ENCODE peak calls at places on chromosomes 6 and 20, in five cellular contexts. E is Peyer's patch; F is activated CD4-positive, alpha-beta T cell treated with anti-CD3 and anti-CD28 coated beads for 24 hours; H is NCI-H774; D is osteocyte. V is an unnamed sample.

GRCh38 chr6:57193177-57193576 is 21.1 kb downstream of the BAG2 start:
- DNase-seq in E (no peak), F (no peak), H (no peak), D (no peak), V (no peak)

GRCh38 chr6:46526607-46527006 is 35.4 kb upstream of the RCAN2 start:
- DNase-seq in E (no peak), F (no peak), H (no peak), D (no peak), V (no peak)

GRCh38 chr6:132490024-132490423 is 22.9 kb downstream of the STX7 start:
- DNase-seq in E (no peak), F (no peak), H (no peak), D (no peak), V (no peak)

GRCh38 chr6:90044182-90044832 is 150.0 kb downstream of the GJA10 start:
- DNase-seq in E (no peak), F (no peak), H (no peak), D (no peak), V (no peak)

GRCh38 chr20:37990571-37991151 is 42.6 kb downstream of the TTI1 start:
- DNase-seq in E (no peak), F (peak; percentile 19), H (no peak), D (no peak), V (peak; percentile 60)

GRCh38 chr20:20603339-20603990 is 109.0 kb downstream of the RALGAPA2 start:
- DNase-seq in E (no peak), F (no peak), H (peak; percentile 7), D (no peak), V (no peak)

GRCh38 chr20:60956194-60956593 is 295.9 kb upstream of the CDH4 start:
- DNase-seq in E (no peak), F (no peak), H (no peak), D (no peak), V (no peak)

GRCh38 chr20:63767456-63767855 is 27.9 kb downstream of the SLC2A4RG start:
- DNase-seq in E (no peak), F (no peak), H (no peak), D (no peak), V (no peak)

GRCh38 chr6:138492113-138492512 is 7.2 kb downstream of the NHSL1 start:
- DNase-seq in E (no peak), F (no peak), H (no peak), D (no peak), V (no peak)

GRCh38 chr20:6228302-6228843 is 105.5 kb upstream of the FERMT1 start:
- DNase-seq in E (no peak), F (no peak), H (no peak), D (no peak), V (no peak)

GRCh38 chr20:51432875-51433274 is 109.6 kb downstream of the NFATC2 start:
- DNase-seq in E (no peak), F (no peak), H (no peak), D (no peak), V (no peak)

GRCh38 chr6:135096403-135097130 is 41.9 kb upstream of the HBS1L start:
- DNase-seq in E (no peak), F (no peak), H (peak; percentile 66), D (no peak), V (no peak)

GRCh38 chr6:90274481-90275030 is 22.1 kb downstream of the BACH2 start:
- DNase-seq in E (no peak), F (peak; percentile 83), H (no peak), D (no peak), V (no peak)

GRCh38 chr6:119379809-119380208 is 30.2 kb upstream of the MAN1A1 start:
- DNase-seq in E (no peak), F (no peak), H (no peak), D (no peak), V (no peak)

GRCh38 chr20:33649201-33649631 is 12.9 kb upstream of the C20orf144 start:
- DNase-seq in E (no peak), F (no peak), H (peak; percentile 23), D (no peak), V (no peak)

GRCh38 chr6:108739496-108740330 is 108.5 kb upstream of the ARMC2 start:
- DNase-seq in E (no peak), F (no peak), H (no peak), D (no peak), V (peak; percentile 82)

GRCh38 chr20:46060975-46061374 is 28.8 kb downstream of the NCOA5 start:
- DNase-seq in E (no peak), F (no peak), H (no peak), D (no peak), V (no peak)

GRCh38 chr6:112429226-112429625 is 82.1 kb downstream of the RFPL4B start:
- DNase-seq in E (no peak), F (no peak), H (no peak), D (no peak), V (peak; percentile 16)

GRCh38 chr6:35669441-35669776 is 19.3 kb downstream of the FKBP5 start:
- DNase-seq in E (no peak), F (no peak), H (no peak), D (no peak), V (peak; percentile 59)